ENCODE peak calls at places on chromosomes 1 and 21, in seven cellular contexts. P, B, Y, C, A, T and W are unnamed samples.
A peak's percentile ranks its signal among the peaks of the same experiment; 100 is the strongest.

GRCh38 chr1:193700710-193701355 is 514.4 kb upstream of the B3GALT2 start:
- DNase-seq in P (no peak), B (no peak), Y (no peak), C (no peak), A (peak; percentile 85), T (peak; percentile 65), W (peak; percentile 29)

GRCh38 chr1:34928865-34929496 is 469 bp downstream of the DLGAP3 start:
- DNase-seq in P (no peak), B (no peak), Y (no peak), C (no peak), A (no peak), T (no peak), W (no peak)

GRCh38 chr1:11720033-11720376 is 15.9 kb upstream of the AGTRAP start:
- DNase-seq in P (no peak), B (no peak), Y (no peak), C (no peak), A (no peak), T (no peak), W (no peak)

GRCh38 chr1:226787071-226787470 is 48.0 kb upstream of the ITPKB start:
- DNase-seq in P (no peak), B (no peak), Y (no peak), C (no peak), A (no peak), T (no peak), W (no peak)

GRCh38 chr1:222896630-222897526 is 82.0 kb downstream of the DISP1 start:
- DNase-seq in P (no peak), B (no peak), Y (no peak), C (no peak), A (peak; percentile 69), T (no peak), W (no peak)

GRCh38 chr1:119409731-119410130 is 5.2 kb upstream of the HSD3B2 start:
- DNase-seq in P (no peak), B (no peak), Y (no peak), C (no peak), A (peak; percentile 65), T (no peak), W (no peak)

GRCh38 chr1:155170806-155171205 is 2.3 kb downstream of the KRTCAP2 start:
- DNase-seq in P (no peak), B (no peak), Y (peak; percentile 24), C (no peak), A (no peak), T (no peak), W (no peak)

GRCh38 chr1:234598974-234599616 is 10.9 kb downstream of the IRF2BP2 start:
- DNase-seq in P (no peak), B (no peak), Y (no peak), C (no peak), A (no peak), T (peak; percentile 29), W (no peak)

GRCh38 chr1:229572286-229572685 is 13.8 kb upstream of the ABCB10 start:
- DNase-seq in P (no peak), B (no peak), Y (no peak), C (no peak), A (no peak), T (no peak), W (no peak)

GRCh38 chr1:145927073-145927886 is at the start of gene RBM8A:
- DNase-seq in P (peak; percentile 98), B (peak; percentile 92), Y (peak; percentile 94), C (peak; percentile 93), A (peak; percentile 98), T (peak; percentile 98), W (peak; percentile 96)
- TF ChIP-seq CTCF in P (peak; percentile 75), B (peak; percentile 67), Y (peak; percentile 69), C (peak; percentile 54), A (peak; percentile 71), T (peak; percentile 79), W (peak; percentile 75)

GRCh38 chr1:6275826-6276764 is 15.2 kb upstream of the GPR153 start:
- DNase-seq in P (peak; percentile 78), B (peak; percentile 89), Y (no peak), C (no peak), A (peak; percentile 78), T (peak; percentile 76), W (no peak)
- H3K4me3 ChIP-seq in P (no peak overlapping the region), B (peak overlapping the region; percentile 5), Y (no peak overlapping the region), C (peak overlapping the region; percentile 46), A (peak overlapping the region; percentile 26), T (peak overlapping the region; percentile 5), W (no peak overlapping the region)

GRCh38 chr1:156681196-156681595 is 4.0 kb upstream of the NES start:
- DNase-seq in P (no peak), B (no peak), Y (no peak), C (no peak), A (no peak), T (no peak), W (no peak)
- H3K27me3 ChIP-seq in P (no peaks in the 10 kb centered on the region), B (peaks cover 3% of the 10 kb centered on the region), Y (peaks cover 36% of the 10 kb centered on the region), C (no peaks in the 10 kb centered on the region), A (no peaks in the 10 kb centered on the region), T (no peaks in the 10 kb centered on the region), W (peaks cover 6% of the 10 kb centered on the region)

GRCh38 chr21:21324297-21324696 is 326.1 kb downstream of the NCAM2 start:
- DNase-seq in P (no peak), B (no peak), Y (no peak), C (no peak), A (no peak), T (no peak), W (no peak)
- TF ChIP-seq CTCF in P (no peak), B (no peak), Y (no peak), C (no peak), A (no peak), T (no peak), W (no peak)

GRCh38 chr1:27596261-27596660 is 7.7 kb downstream of the AHDC1 start:
- DNase-seq in P (no peak), B (no peak), Y (no peak), C (no peak), A (no peak), T (no peak), W (no peak)

GRCh38 chr1:27592600-27593340 is 11.2 kb downstream of the AHDC1 start:
- DNase-seq in P (no peak), B (no peak), Y (no peak), C (no peak), A (no peak), T (no peak), W (no peak)

GRCh38 chr1:27595597-27595996 is 8.3 kb downstream of the AHDC1 start:
- DNase-seq in P (no peak), B (no peak), Y (no peak), C (no peak), A (no peak), T (no peak), W (no peak)

GRCh38 chr1:27593341-27594326 is 10.3 kb downstream of the AHDC1 start:
- DNase-seq in P (no peak), B (no peak), Y (no peak), C (no peak), A (no peak), T (no peak), W (no peak)

DNA sequence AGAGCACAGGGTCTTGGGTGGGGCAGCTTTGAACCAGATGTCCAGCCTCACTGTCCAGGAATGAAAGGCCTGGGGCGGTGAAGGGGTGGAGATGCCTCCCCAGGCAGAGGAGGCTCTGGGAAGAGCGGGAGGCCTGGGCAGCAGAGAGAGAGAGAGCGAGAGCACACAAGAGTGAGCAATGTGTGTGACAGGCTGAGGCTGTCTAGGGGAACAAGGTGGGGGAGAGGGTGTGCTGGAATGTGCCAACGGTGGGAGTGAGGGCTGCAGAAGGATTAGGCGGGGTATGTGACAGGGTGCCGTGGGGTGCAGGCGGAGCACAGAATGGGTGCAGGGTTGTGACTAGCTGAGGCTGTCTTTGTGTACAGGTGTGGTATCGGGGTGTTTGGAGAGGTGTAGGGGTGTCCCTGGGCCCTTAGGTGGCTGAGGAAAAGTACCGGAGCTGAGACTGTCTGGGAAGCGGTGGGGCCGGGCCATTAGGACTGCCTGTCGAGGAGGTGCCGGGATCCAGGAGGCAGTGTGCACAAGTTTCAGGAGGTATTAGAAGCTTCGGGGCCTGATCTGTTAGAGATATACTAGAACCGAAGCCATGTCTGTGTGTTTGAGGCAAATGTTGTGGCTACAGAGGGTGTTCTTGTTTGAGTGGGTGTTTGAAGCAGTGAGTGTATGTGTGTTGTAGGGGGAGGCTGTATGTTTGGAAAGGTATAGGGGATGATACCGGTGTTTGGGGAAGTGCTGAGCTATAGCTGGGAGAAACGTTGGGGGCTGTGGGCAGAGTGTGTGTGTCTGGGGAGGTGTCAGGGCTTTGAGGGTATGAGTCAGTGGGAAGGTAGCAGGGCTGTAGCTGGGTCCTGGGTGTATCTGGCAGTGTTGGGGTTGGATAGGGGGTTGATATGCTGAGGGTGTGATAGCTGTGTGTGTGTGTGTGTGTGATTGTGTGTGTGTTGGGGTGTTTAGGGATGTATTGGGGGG is 9.1 kb downstream of the AHDC1 start:
- DNase-seq in P (no peak), B (no peak), Y (no peak), C (no peak), A (peak; percentile 71), T (no peak), W (no peak)
- H3K4me3 ChIP-seq in P (no peak overlapping the region), B (no peak overlapping the region), Y (no peak overlapping the region), C (no peak overlapping the region), A (no peak overlapping the region), T (no peak overlapping the region), W (no peak overlapping the region)

GRCh38 chr1:208268541-208269337 is 24.6 kb upstream of the PLXNA2 start:
- DNase-seq in P (no peak), B (no peak), Y (no peak), C (no peak), A (no peak), T (no peak), W (no peak)

GRCh38 chr1:208272311-208272710 is 28.1 kb upstream of the PLXNA2 start:
- DNase-seq in P (no peak), B (no peak), Y (no peak), C (no peak), A (no peak), T (no peak), W (no peak)

GRCh38 chr1:208272713-208273112 is 28.5 kb upstream of the PLXNA2 start:
- DNase-seq in P (no peak), B (no peak), Y (no peak), C (no peak), A (no peak), T (no peak), W (no peak)

GRCh38 chr1:208269338-208269666 is 25.1 kb upstream of the PLXNA2 start:
- DNase-seq in P (no peak), B (no peak), Y (no peak), C (no peak), A (no peak), T (no peak), W (no peak)

GRCh38 chr1:208270679-208271111 is 26.5 kb upstream of the PLXNA2 start:
- DNase-seq in P (no peak), B (no peak), Y (no peak), C (no peak), A (peak; percentile 45), T (no peak), W (no peak)
- H3K27me3 ChIP-seq in P (no peaks in the 10 kb centered on the region), B (no peaks in the 10 kb centered on the region), Y (peaks cover 7% of the 10 kb centered on the region), C (no peaks in the 10 kb centered on the region), A (peaks cover 14% of the 10 kb centered on the region), T (peaks cover 42% of the 10 kb centered on the region), W (peaks cover 42% of the 10 kb centered on the region)